ENCODE peak calls at places on chromosomes 5 and 9, in eight cellular contexts. P, D, K, Z, M, Q, I and Y are unnamed samples.

GRCh38 chr5:130111723-130112122 is 207.5 kb downstream of the CHSY3 start:
- DNase-seq in P (no peak), D (no peak), K (no peak), Z (no peak), M (no peak), Q (no peak), I (no peak), Y (no peak)

GRCh38 chr5:79471556-79471955 is 42.4 kb downstream of the HOMER1 start:
- DNase-seq in P (no peak), D (no peak), K (no peak), Z (no peak), M (no peak), Q (no peak), I (no peak), Y (no peak)

GRCh38 chr9:84137968-84138367 is 157.4 kb downstream of the RMI1 start:
- DNase-seq in P (no peak), D (peak; percentile 9), K (no peak), Z (no peak), M (no peak), Q (no peak), I (no peak), Y (no peak)

GRCh38 chr5:122192883-122193496 is 63.6 kb downstream of the ZNF474 start:
- DNase-seq in P (no peak), D (peak; percentile 22), K (no peak), Z (no peak), M (peak; percentile 79), Q (peak; percentile 51), I (peak; percentile 85), Y (peak; percentile 39)

GRCh38 chr9:92645041-92645440 is 24.9 kb downstream of the IPPK start:
- DNase-seq in P (no peak), D (no peak), K (peak; percentile 32), Z (no peak), M (no peak), Q (no peak), I (no peak), Y (no peak)

GRCh38 chr5:1777281-1778137 is 22.1 kb downstream of the MRPL36 start:
- DNase-seq in P (no peak), D (no peak), K (no peak), Z (no peak), M (no peak), Q (no peak), I (no peak), Y (no peak)

GRCh38 chr5:147547730-147548129 is 37.9 kb upstream of the DPYSL3 start:
- DNase-seq in P (no peak), D (no peak), K (no peak), Z (no peak), M (peak; percentile 45), Q (no peak), I (no peak), Y (peak; percentile 12)

GRCh38 chr5:127072861-127073846 is at the start of gene C5orf63:
- DNase-seq in P (peak; percentile 20), D (peak; percentile 70), K (no peak), Z (peak; percentile 85), M (peak; percentile 10), Q (peak; percentile 45), I (no peak), Y (peak; percentile 50)

GRCh38 chr5:174736777-174737176 is 12.4 kb downstream of the MSX2 start:
- DNase-seq in P (no peak), D (no peak), K (no peak), Z (no peak), M (no peak), Q (no peak), I (no peak), Y (no peak)

GRCh38 chr9:73009649-73010288 is 56.9 kb upstream of the ALDH1A1 start:
- DNase-seq in P (no peak), D (no peak), K (no peak), Z (no peak), M (no peak), Q (no peak), I (no peak), Y (no peak)

GRCh38 chr9:124941689-124942561 is 1.0 kb upstream of the GOLGA1 start:
- DNase-seq in P (peak; percentile 60), D (peak; percentile 62), K (peak; percentile 69), Z (peak; percentile 72), M (peak; percentile 58), Q (peak; percentile 44), I (peak; percentile 70), Y (peak; percentile 58)

GRCh38 chr5:179313849-179314521 is 31.3 kb downstream of the ADAMTS2 start:
- DNase-seq in P (peak; percentile 88), D (peak; percentile 60), K (peak; percentile 87), Z (peak; percentile 66), M (peak; percentile 96), Q (peak; percentile 79), I (no peak), Y (peak; percentile 91)

GRCh38 chr5:35145671-35146317 is 84.5 kb downstream of the PRLR start:
- DNase-seq in P (no peak), D (no peak), K (no peak), Z (no peak), M (peak; percentile 24), Q (no peak), I (no peak), Y (no peak)

GRCh38 chr5:133473291-133473690 is 139.1 kb downstream of the FSTL4 start:
- DNase-seq in P (no peak), D (no peak), K (no peak), Z (no peak), M (no peak), Q (no peak), I (no peak), Y (no peak)

GRCh38 chr5:132283423-132284043 is 10.7 kb upstream of the SLC22A4 start:
- DNase-seq in P (no peak), D (peak; percentile 74), K (peak; percentile 58), Z (no peak), M (peak; percentile 78), Q (peak; percentile 43), I (peak; percentile 24), Y (peak; percentile 74)

GRCh38 chr9:89483592-89484474 is 14.1 kb downstream of the SEMA4D start:
- DNase-seq in P (no peak), D (no peak), K (no peak), Z (no peak), M (no peak), Q (no peak), I (no peak), Y (no peak)

GRCh38 chr9:134196911-134197310 is 32.5 kb upstream of the RNU6ATAC start:
- DNase-seq in P (no peak), D (peak; percentile 0), K (no peak), Z (no peak), M (no peak), Q (no peak), I (no peak), Y (peak; percentile 2)

GRCh38 chr5:32362527-32362926 is 49.8 kb upstream of the MTMR12 start:
- DNase-seq in P (no peak), D (no peak), K (no peak), Z (no peak), M (no peak), Q (no peak), I (no peak), Y (no peak)

GRCh38 chr9:130640681-130641080 is 23.7 kb upstream of the PRDM12 start:
- DNase-seq in P (no peak), D (no peak), K (no peak), Z (no peak), M (no peak), Q (no peak), I (no peak), Y (no peak)
- TF ChIP-seq CTCF in P (no peak), D (no peak), K (no peak), Z (no peak), M (no peak), Q (no peak), I (no peak), Y (no peak)

GRCh38 chr9:136552117-136552685 is 6.4 kb upstream of the NOTCH1 start:
- DNase-seq in P (peak; percentile 47), D (no peak), K (no peak), Z (no peak), M (peak; percentile 74), Q (no peak), I (no peak), Y (no peak)

GRCh38 chr9:136549010-136549980 is 3.4 kb upstream of the NOTCH1 start:
- DNase-seq in P (no peak), D (no peak), K (no peak), Z (no peak), M (no peak), Q (no peak), I (no peak), Y (no peak)

GRCh38 chr9:136551401-136552116 is 5.7 kb upstream of the NOTCH1 start:
- DNase-seq in P (peak; percentile 85), D (peak; percentile 52), K (peak; percentile 85), Z (no peak), M (peak; percentile 64), Q (peak; percentile 79), I (no peak), Y (peak; percentile 80)

GRCh38 chr9:136547508-136548215 is 1.8 kb upstream of the NOTCH1 start:
- DNase-seq in P (no peak), D (no peak), K (no peak), Z (no peak), M (no peak), Q (no peak), I (no peak), Y (no peak)

DNA sequence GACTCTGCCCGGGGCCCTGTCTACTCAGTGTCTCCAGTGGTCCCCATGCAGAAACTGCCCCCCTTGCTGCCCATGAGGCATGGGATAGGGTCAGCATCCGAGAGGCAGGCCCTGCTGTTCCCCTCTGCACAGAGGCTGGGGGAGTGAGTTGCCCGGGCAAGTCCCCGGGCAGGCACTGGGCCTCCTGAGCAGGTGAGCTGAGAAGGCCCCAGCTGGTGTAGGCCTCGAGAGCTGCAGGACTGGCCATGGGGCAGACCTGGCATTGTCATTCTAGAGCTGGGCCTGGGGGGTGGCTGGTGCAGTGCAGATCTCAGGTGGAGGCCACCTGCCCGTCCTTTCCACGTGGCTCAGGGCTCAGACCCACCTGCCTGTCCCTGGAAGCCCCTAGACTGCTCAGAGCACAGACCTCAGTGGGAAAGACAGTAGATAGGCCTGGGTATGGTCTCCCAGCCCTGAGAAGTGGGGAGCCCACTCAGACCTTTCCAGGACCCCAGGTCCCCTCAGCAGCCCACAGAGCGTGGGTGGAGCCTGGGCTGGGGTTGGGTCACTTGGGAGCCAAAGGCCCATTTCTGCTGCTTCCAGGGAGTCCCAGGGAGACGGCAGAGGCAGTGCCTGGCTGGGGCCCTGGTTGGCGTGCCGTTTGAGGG is 4.7 kb upstream of the NOTCH1 start:
- DNase-seq in P (no peak), D (peak; percentile 73), K (no peak), Z (peak; percentile 94), M (no peak), Q (no peak), I (no peak), Y (no peak)
- H3K4me1 ChIP-seq in P (peaks cover 4% of the 10 kb centered on the region), D (peaks cover 50% of the 10 kb centered on the region), K (peaks cover 42% of the 10 kb centered on the region), Z (peaks cover 43% of the 10 kb centered on the region), M (peaks cover 37% of the 10 kb centered on the region), Q (peaks cover 59% of the 10 kb centered on the region), I (peaks cover 27% of the 10 kb centered on the region), Y (peaks cover 19% of the 10 kb centered on the region)

GRCh38 chr5:128494516-128494915 is 43.5 kb downstream of the FBN2 start:
- DNase-seq in P (no peak), D (no peak), K (no peak), Z (no peak), M (no peak), Q (no peak), I (no peak), Y (no peak)
- TF ChIP-seq CTCF in P (no peak), D (no peak), K (no peak), Z (no peak), M (no peak), Q (no peak), I (peak; percentile 23), Y (no peak)

DNA sequence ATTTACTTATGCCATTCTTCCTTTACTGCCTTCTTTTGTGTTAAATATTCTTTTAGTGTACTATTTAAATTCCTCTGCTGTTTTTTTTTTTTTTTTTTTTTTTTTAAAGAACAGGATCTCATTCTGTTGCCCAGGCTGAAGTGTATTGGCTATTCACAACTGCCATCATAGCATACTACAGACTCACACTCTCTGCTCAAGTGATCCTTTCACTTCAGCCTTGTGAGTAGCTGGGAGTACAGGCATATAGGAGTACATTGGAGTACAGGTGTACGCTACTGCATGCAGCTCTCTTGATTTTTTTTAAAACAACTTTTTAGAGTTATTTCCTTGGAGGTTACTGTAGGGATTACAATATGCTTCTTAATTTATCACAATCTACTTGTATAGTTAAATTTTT is 56.1 kb downstream of the NIPBL start:
- DNase-seq in P (no peak), D (no peak), K (no peak), Z (no peak), M (no peak), Q (no peak), I (peak; percentile 14), Y (no peak)
- H3K4me1 ChIP-seq in P (no peaks in the 10 kb centered on the region), D (peaks cover 20% of the 10 kb centered on the region), K (peaks cover 20% of the 10 kb centered on the region), Z (peaks cover 6% of the 10 kb centered on the region), M (peaks cover 2% of the 10 kb centered on the region), Q (peaks cover 77% of the 10 kb centered on the region), I (peaks cover 3% of the 10 kb centered on the region), Y (peaks cover 25% of the 10 kb centered on the region)